ENCODE peak calls at places on chromosomes 16 and 17, in nine cellular contexts. Z, M, F, A, D, P, Y, J and S are unnamed samples.

GRCh38 chr17:3695129-3695722 is 729 bp downstream of the P2RX5 start:
- DNase-seq in D (no peak), Y (peak), Z (no peak), F (no peak), P (no peak), A (no peak), M (no peak), J (no peak), S (no peak)

GRCh38 chr16:79475841-79476240 is 124.7 kb downstream of the MAF start:
- DNase-seq in Y (no peak), D (no peak), P (no peak), F (no peak), M (no peak), J (no peak), Z (no peak), A (no peak), S (no peak)

GRCh38 chr16:66223176-66223780 is 143.2 kb upstream of the CDH5 start:
- DNase-seq in P (no peak), F (peak), D (peak), Z (no peak), A (no peak), Y (no peak), M (no peak), J (no peak), S (no peak)

GRCh38 chr16:85423186-85423550 is 190.0 kb upstream of the GSE1 start:
- DNase-seq in D (no peak), Z (no peak), P (no peak), Y (no peak), A (no peak), J (no peak), F (no peak), M (peak), S (no peak)

GRCh38 chr17:32264140-32264799 is 1.4 kb upstream of the RHBDL3 start:
- DNase-seq in P (no peak), A (no peak), F (no peak), Z (no peak), J (no peak), D (no peak), Y (no peak), M (no peak), S (no peak)

GRCh38 chr17:42848093-42848492 is 2.9 kb upstream of the AOC3 start:
- DNase-seq in F (no peak), A (no peak), P (no peak), Z (no peak), M (no peak), J (no peak), Y (no peak), D (no peak), S (no peak)

GRCh38 chr17:74437702-74438101 is 5.8 kb downstream of the GPRC5C start:
- DNase-seq in J (peak), Y (no peak), A (no peak), F (no peak), D (no peak), P (no peak), Z (no peak), M (no peak), S (no peak)

GRCh38 chr16:2033057-2033911 is 6.6 kb downstream of the NHERF2 start:
- DNase-seq in Y (peak), J (no peak), P (no peak), F (peak), M (no peak), Z (peak), A (no peak), D (peak), S (peak)

GRCh38 chr17:7850970-7851437 is 3.9 kb upstream of the TMEM88 start:
- DNase-seq in M (peak), Z (no peak), D (no peak), J (no peak), Y (no peak), P (no peak), F (no peak), A (no peak), S (peak)